ENCODE peak calls at places on chromosomes 13 and 19, in seven cellular contexts. O is cardiac muscle cell, J is adipocyte, K is neural progenitor cell, B is right atrium auricular region, R is Karpas-422, A is HAP-1. M is an unnamed sample. For H3K4me1, the result is how much of the 10 kb centered on the place peaks cover.

GRCh38 chr13:97798836-97799235 is 154.6 kb upstream of the IPO5 start:
- DNase-seq in O (peak), J (peak), K (no peak), B (no peak), R (no peak), A (no peak), M (no peak)

GRCh38 chr19:10291554-10292205 is 1.9 kb downstream of the ICAM5 start:
- DNase-seq in O (no peak), J (peak), K (no peak), B (no peak), R (no peak), A (no peak), M (no peak)

GRCh38 chr19:53908106-53908932 is 759 bp upstream of the CACNG7 start:
- DNase-seq in O (peak), J (peak), K (peak), B (no peak), R (peak), A (peak), M (no peak)

GRCh38 chr19:20367811-20368294 is 197.7 kb downstream of the ZNF737 start:
- DNase-seq in O (no peak), J (no peak), K (peak), B (no peak), R (peak), A (no peak), M (no peak)

GRCh38 chr19:46542428-46543230 is 47.0 kb upstream of the PNMA8B start:
- DNase-seq in O (peak), J (peak), K (peak), B (peak), R (peak), A (peak), M (peak)

GRCh38 chr13:94988654-94989053 is 276.3 kb upstream of the SOX21 start:
- DNase-seq in O (peak), J (peak), K (peak), B (no peak), R (peak), A (peak), M (no peak)

GRCh38 chr13:43058318-43058674 is 34.9 kb downstream of the DNAJC15 start:
- DNase-seq in O (peak), J (peak), K (no peak), B (no peak), R (no peak), A (peak), M (no peak)

GRCh38 chr19:33815410-33816340 is 19.0 kb downstream of the KCTD15 start:
- DNase-seq in O (peak), J (peak), K (no peak), B (no peak), R (no peak), A (no peak), M (no peak)

GRCh38 chr13:90447735-90448103 is 899.8 kb upstream of the MIR17HG start:
- DNase-seq in O (peak), J (peak), K (peak), B (no peak), R (no peak), A (no peak), M (no peak)

GRCh38 chr13:106286811-106287210 is 248.7 kb downstream of the EFNB2 start:
- DNase-seq in O (no peak), J (no peak), K (peak), B (no peak), R (no peak), A (no peak), M (no peak)

GRCh38 chr19:41355035-41355434 is 1.3 kb upstream of the TGFB1 start:
- DNase-seq in O (no peak), J (no peak), K (no peak), B (no peak), R (no peak), A (no peak), M (no peak)
- H3K4me1 ChIP-seq in O (under half), J (under half), K (under half), B (under half), R (under half), A (under half), M (half or more)

GRCh38 chr19:12676384-12676792 is 5.3 kb downstream of the DHPS start:
- DNase-seq in O (peak), J (peak), K (peak), B (peak), R (peak), A (peak), M (peak)
- H3K4me3 ChIP-seq in O (no peak), J (no peak), K (no peak), B (no peak), R (no peak), A (no peak), M (no peak)

GRCh38 chr19:2274937-2275535 is 6.9 kb downstream of the PEAK3 start:
- DNase-seq in O (peak), J (peak), K (peak), B (peak), R (peak), A (peak), M (peak)
- H3K4me1 ChIP-seq in O (under half), J (under half), K (under half), B (under half), R (under half), A (under half), M (under half)

GRCh38 chr19:2577722-2578335 is 101.9 kb downstream of the GADD45B start:
- DNase-seq in O (no peak), J (peak), K (no peak), B (no peak), R (no peak), A (no peak), M (no peak)

GRCh38 chr19:2578911-2579677 is 103.2 kb downstream of the GADD45B start:
- DNase-seq in O (peak), J (peak), K (peak), B (peak), R (peak), A (peak), M (peak)

GRCh38 chr19:2579678-2580280 is 103.9 kb downstream of the GADD45B start:
- DNase-seq in O (no peak), J (no peak), K (no peak), B (no peak), R (no peak), A (no peak), M (no peak)

GRCh38 chr19:2575734-2576481 is 100.0 kb downstream of the GADD45B start:
- DNase-seq in O (peak), J (no peak), K (no peak), B (peak), R (no peak), A (no peak), M (no peak)

GRCh38 chr19:2578391-2578826 is 102.5 kb downstream of the GADD45B start:
- DNase-seq in O (peak), J (peak), K (peak), B (peak), R (no peak), A (no peak), M (no peak)
- H3K4me3 ChIP-seq in O (peak), J (peak), K (peak), B (peak), R (no peak), A (no peak), M (no peak)

GRCh38 chr19:49688531-49689132 is 762 bp upstream of the ADM5 start:
- DNase-seq in O (no peak), J (no peak), K (no peak), B (no peak), R (no peak), A (no peak), M (no peak)
- H3K4me1 ChIP-seq in O (under half), J (under half), K (under half), B (under half), R (under half), A (under half), M (under half)

GRCh38 chr19:28386080-28386869 is 826.7 kb downstream of the UQCRFS1 start:
- DNase-seq in O (no peak), J (no peak), K (no peak), B (no peak), R (no peak), A (no peak), M (no peak)
- H3K4me3 ChIP-seq in O (no peak), J (no peak), K (no peak), B (no peak), R (no peak), A (no peak), M (no peak)

DNA sequence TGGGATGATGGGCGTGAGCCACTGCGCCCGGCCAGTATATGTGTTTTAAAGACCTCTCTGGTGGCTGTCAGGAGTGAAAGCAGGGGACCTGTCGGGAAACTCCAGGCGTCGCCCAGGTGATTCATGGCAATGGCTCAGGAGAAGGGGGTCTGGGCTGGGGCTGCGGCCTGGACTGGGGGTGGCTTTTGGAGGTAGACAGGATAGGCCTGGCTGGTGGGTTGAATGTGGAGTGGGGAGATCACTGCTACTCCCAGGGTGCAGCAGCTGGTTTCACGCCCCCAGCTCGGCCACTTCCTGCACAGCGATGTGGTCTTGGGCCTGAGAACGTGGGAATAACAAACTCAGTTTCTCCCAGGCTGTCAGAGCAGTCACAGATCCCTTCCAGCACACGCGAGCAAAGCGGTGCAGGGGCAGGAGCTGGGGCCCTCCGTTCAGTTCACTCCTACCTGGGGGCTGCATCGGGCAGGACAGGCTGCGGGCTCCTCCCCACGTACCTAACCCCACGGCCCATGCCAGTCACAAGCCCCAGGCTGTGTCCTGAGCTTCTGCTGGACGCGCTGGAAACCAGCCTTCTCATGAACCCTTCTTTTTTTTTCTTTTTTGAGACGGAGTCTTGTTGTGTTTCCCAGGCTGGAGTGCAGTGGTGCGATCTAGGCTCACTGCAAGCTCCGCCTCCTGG is 18.9 kb downstream of the KDM4B start:
- DNase-seq in O (peak), J (no peak), K (no peak), B (no peak), R (no peak), A (no peak), M (no peak)
- H3K4me1 ChIP-seq in O (half or more), J (under half), K (under half), B (under half), R (under half), A (under half), M (under half)

GRCh38 chr19:40801449-40802299 is 2.7 kb downstream of the EGLN2 start:
- DNase-seq in O (no peak), J (no peak), K (no peak), B (no peak), R (no peak), A (no peak), M (peak)
- H3K4me3 ChIP-seq in O (peak), J (peak), K (peak), B (peak), R (peak), A (no peak), M (peak)

M was measured in CD8-positive, alpha-beta memory T cell.